ENCODE peak calls at places on chromosome 1, in five cellular contexts. One of them, this sample, is unnamed.

GRCh38 chr1:8848663-8849386 is 29.7 kb downstream of the ENO1 start:
- DNase-seq in foreskin fibroblast: peak
- DNase-seq in lower lobe of right lung: peak
- DNase-seq in IMR-90: peak
- DNase-seq in A549: peak
- DNase-seq in this sample: peak

GRCh38 chr1:31572323-31573104 is 3.8 kb upstream of the TINAGL1 start:
- DNase-seq in foreskin fibroblast: peak
- DNase-seq in lower lobe of right lung: no peak
- DNase-seq in IMR-90: peak
- DNase-seq in A549: no peak
- DNase-seq in this sample: no peak

GRCh38 chr1:185393821-185394220 is 76.8 kb upstream of the IVNS1ABP start:
- DNase-seq in foreskin fibroblast: no peak
- DNase-seq in lower lobe of right lung: no peak
- DNase-seq in IMR-90: no peak
- DNase-seq in A549: no peak
- DNase-seq in this sample: no peak

GRCh38 chr1:90190523-90190922 is 195.6 kb downstream of the ZNF326 start:
- DNase-seq in foreskin fibroblast: no peak
- DNase-seq in lower lobe of right lung: no peak
- DNase-seq in IMR-90: no peak
- DNase-seq in A549: no peak
- DNase-seq in this sample: no peak

GRCh38 chr1:109151146-109151545 is 37.2 kb downstream of the ELAPOR1 start:
- DNase-seq in foreskin fibroblast: peak
- DNase-seq in lower lobe of right lung: no peak
- DNase-seq in IMR-90: peak
- DNase-seq in A549: peak
- DNase-seq in this sample: no peak

GRCh38 chr1:230465701-230466100 is 39.6 kb upstream of the PGBD5 start:
- DNase-seq in foreskin fibroblast: no peak
- DNase-seq in lower lobe of right lung: no peak
- DNase-seq in IMR-90: no peak
- DNase-seq in A549: no peak
- DNase-seq in this sample: no peak

GRCh38 chr1:186420311-186420710 is 40.6 kb downstream of the PDC start:
- DNase-seq in foreskin fibroblast: no peak
- DNase-seq in lower lobe of right lung: no peak
- DNase-seq in IMR-90: peak
- DNase-seq in A549: no peak
- DNase-seq in this sample: no peak

GRCh38 chr1:162687870-162688269 is 55.6 kb downstream of the DDR2 start:
- DNase-seq in foreskin fibroblast: no peak
- DNase-seq in lower lobe of right lung: no peak
- DNase-seq in IMR-90: no peak
- DNase-seq in A549: no peak
- DNase-seq in this sample: no peak

GRCh38 chr1:88774151-88774556 is 90.1 kb downstream of the PKN2 start:
- DNase-seq in foreskin fibroblast: no peak
- DNase-seq in lower lobe of right lung: no peak
- DNase-seq in IMR-90: no peak
- DNase-seq in A549: peak
- DNase-seq in this sample: no peak

DNA sequence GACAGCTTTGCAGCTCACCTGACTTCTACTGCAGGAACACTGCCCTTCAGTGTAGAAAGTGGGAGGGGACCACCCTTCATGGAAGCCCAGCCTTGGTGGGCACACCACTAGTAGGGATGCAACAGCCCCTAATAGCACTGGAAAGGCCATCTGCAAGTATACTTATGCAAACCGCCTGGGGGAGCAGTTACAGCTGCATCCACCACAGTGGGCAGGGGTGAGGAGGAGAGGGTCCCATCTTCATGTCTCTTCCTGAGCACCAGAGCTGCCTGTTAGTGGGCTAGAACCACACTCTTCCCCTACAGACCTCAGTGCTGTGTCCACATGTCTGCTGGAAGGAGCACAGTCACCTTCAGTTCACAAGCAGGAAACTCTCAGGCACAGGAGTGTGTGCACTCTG is 66.2 kb upstream of the LHX8 start:
- DNase-seq in foreskin fibroblast: no peak
- DNase-seq in lower lobe of right lung: no peak
- DNase-seq in IMR-90: no peak
- DNase-seq in A549: no peak
- DNase-seq in this sample: no peak
- TF ChIP-seq CTCF in foreskin fibroblast: no peak
- TF ChIP-seq CTCF in lower lobe of right lung: no peak
- TF ChIP-seq CTCF in IMR-90: no peak
- TF ChIP-seq CTCF in A549: no peak
- TF ChIP-seq CTCF in this sample: no peak

GRCh38 chr1:70415882-70416281 is 4.8 kb downstream of the CTH start:
- DNase-seq in foreskin fibroblast: no peak
- DNase-seq in lower lobe of right lung: no peak
- DNase-seq in IMR-90: no peak
- DNase-seq in A549: no peak
- DNase-seq in this sample: peak

DNA sequence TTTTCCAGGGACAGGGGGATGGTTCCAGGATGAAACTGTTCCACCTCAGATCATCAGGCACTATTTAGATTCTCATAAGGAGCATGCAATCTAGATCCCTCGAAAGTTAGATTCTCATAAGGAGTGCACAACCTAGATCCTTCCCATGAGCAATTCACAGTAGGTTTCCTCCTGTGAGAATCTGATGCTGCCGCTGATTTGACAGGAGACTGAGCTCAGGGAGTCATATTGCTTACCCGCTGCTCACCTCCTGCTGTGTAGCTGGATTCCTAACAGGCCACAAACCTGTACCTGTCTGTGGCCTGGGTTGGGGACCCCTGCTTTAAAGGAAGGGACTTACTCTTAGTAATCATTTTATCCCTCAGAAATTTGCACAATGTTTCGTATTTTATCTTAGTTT is 9.3 kb downstream of the CTH start:
- DNase-seq in foreskin fibroblast: no peak
- DNase-seq in lower lobe of right lung: no peak
- DNase-seq in IMR-90: no peak
- DNase-seq in A549: no peak
- DNase-seq in this sample: no peak
- H3K4me3 ChIP-seq in foreskin fibroblast: no peak
- H3K4me3 ChIP-seq in lower lobe of right lung: no peak
- H3K4me3 ChIP-seq in IMR-90: no peak
- H3K4me3 ChIP-seq in A549: no peak
- H3K4me3 ChIP-seq in this sample: no peak

GRCh38 chr1:205687242-205687641 is 6.9 kb upstream of the SLC45A3 start:
- DNase-seq in foreskin fibroblast: no peak
- DNase-seq in lower lobe of right lung: no peak
- DNase-seq in IMR-90: no peak
- DNase-seq in A549: no peak
- DNase-seq in this sample: no peak
- TF ChIP-seq CTCF in foreskin fibroblast: no peak
- TF ChIP-seq CTCF in lower lobe of right lung: no peak
- TF ChIP-seq CTCF in IMR-90: no peak
- TF ChIP-seq CTCF in A549: no peak
- TF ChIP-seq CTCF in this sample: no peak

DNA sequence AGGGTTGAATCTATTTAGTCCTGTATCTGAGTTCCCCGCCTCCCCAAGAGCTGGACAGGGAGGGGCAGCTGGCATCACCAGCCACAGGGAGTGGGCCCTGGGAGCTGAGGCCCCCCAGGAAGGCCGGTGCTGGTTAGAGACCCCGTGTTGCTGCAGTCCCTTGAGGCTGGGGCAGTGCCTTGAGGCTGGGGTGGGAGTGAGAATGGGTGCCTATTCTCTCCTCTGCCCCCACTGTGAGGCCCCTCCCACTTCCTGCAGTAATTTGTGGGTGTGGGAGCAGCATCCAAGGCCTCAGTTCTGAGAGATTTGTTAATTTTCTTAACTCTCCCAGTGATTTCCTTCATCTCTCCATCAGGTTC is 2.5 kb upstream of the TRAPPC3 start:
- DNase-seq in foreskin fibroblast: no peak
- DNase-seq in lower lobe of right lung: no peak
- DNase-seq in IMR-90: no peak
- DNase-seq in A549: no peak
- DNase-seq in this sample: peak
- H3K4me3 ChIP-seq in foreskin fibroblast: no peak
- H3K4me3 ChIP-seq in lower lobe of right lung: no peak
- H3K4me3 ChIP-seq in IMR-90: no peak
- H3K4me3 ChIP-seq in A549: no peak
- H3K4me3 ChIP-seq in this sample: no peak

GRCh38 chr1:232793944-232794343 is 11.3 kb upstream of the MAP10 start:
- DNase-seq in foreskin fibroblast: peak
- DNase-seq in lower lobe of right lung: no peak
- DNase-seq in IMR-90: peak
- DNase-seq in A549: peak
- DNase-seq in this sample: no peak
- TF ChIP-seq CTCF in foreskin fibroblast: peak
- TF ChIP-seq CTCF in lower lobe of right lung: no peak
- TF ChIP-seq CTCF in IMR-90: peak
- TF ChIP-seq CTCF in A549: no peak
- TF ChIP-seq CTCF in this sample: peak

DNA sequence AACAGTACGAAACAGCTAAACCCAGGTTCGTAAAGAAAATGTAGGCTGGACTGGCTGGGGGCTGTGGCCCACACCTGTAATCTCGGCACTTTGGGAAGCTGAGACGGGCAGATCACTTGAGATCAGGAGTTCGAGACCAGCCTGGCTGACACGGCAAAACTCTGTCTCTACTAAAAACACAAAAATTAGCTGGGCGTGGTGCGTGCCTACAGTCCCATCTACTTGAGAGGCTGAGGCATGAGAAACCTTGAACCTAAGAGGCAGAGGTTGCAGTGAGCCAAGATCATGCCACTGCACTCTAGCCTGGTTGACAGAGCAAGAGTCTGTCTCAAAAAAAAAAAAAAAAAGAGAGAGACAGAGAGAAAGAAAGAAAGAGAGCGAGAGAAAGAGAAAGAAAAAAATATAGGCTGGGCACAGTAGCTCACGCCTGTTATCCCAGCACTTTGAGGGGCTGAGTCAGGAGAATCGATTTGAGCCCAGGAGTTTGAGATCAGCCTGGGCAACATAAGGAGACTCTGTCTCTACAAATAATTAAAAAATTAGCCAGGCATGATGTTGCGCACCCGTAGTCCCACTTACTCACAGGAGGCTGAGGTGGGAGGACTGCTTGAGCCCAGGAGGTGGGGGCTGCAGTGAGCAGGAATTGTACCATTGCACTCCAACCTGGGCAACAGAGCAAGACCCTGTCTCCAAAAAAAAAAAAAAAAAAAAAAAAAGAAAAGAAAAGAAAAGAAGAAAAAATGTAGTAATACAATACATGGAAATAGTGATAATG is 35.7 kb downstream of the CAPZB start:
- DNase-seq in foreskin fibroblast: no peak
- DNase-seq in lower lobe of right lung: no peak
- DNase-seq in IMR-90: no peak
- DNase-seq in A549: no peak
- DNase-seq in this sample: no peak
- H3K4me3 ChIP-seq in foreskin fibroblast: peak
- H3K4me3 ChIP-seq in lower lobe of right lung: no peak
- H3K4me3 ChIP-seq in IMR-90: no peak
- H3K4me3 ChIP-seq in A549: no peak
- H3K4me3 ChIP-seq in this sample: no peak